ENCODE peak calls at places on chromosomes 7 and 10, in nine cellular contexts. O is transverse colon, V is gastrocnemius medialis, Y is erythroblast, J is spleen, I is tibial nerve, E is uterus, K is heart left ventricle, A is adrenal gland. F is an unnamed sample.

GRCh38 chr10:106525871-106526270 is 638.6 kb downstream of the SORCS1 start:
- DNase-seq in K (no peak), O (no peak), I (no peak), J (no peak), V (no peak), A (no peak), Y (no peak), E (no peak), F (no peak)

GRCh38 chr10:21002097-21002878 is 105.2 kb upstream of the NEBL start:
- DNase-seq in O (no peak), J (no peak), V (no peak), I (no peak), A (no peak), Y (no peak), K (no peak), E (no peak), F (no peak)

GRCh38 chr10:128078136-128078969 is 47.9 kb downstream of the MKI67 start:
- DNase-seq in E (no peak), Y (peak; percentile 18), I (no peak), A (no peak), J (peak; percentile 77), V (no peak), K (no peak), O (peak; percentile 41), F (no peak)

GRCh38 chr7:69780377-69780776 is 182.1 kb downstream of the AUTS2 start:
- DNase-seq in A (no peak), K (no peak), I (no peak), E (no peak), V (peak; percentile 30), Y (no peak), J (no peak), O (no peak), F (no peak)

GRCh38 chr10:102413806-102414561 is 4.6 kb downstream of the PSD start:
- DNase-seq in V (no peak), A (no peak), E (no peak), J (no peak), Y (no peak), I (no peak), O (no peak), K (no peak), F (no peak)

GRCh38 chr7:137695942-137696341 is 150.8 kb downstream of the DGKI start:
- DNase-seq in V (no peak), O (no peak), I (no peak), Y (no peak), A (no peak), K (no peak), J (no peak), E (no peak), F (no peak)

GRCh38 chr10:28054211-28054888 is 55.5 kb upstream of the ODAD2 start:
- DNase-seq in E (no peak), V (no peak), J (no peak), K (no peak), O (no peak), A (no peak), I (no peak), Y (no peak), F (no peak)

GRCh38 chr10:93319096-93319495 is 163.0 kb downstream of the MYOF start:
- DNase-seq in Y (no peak), E (no peak), J (no peak), K (no peak), V (no peak), A (no peak), I (no peak), O (no peak), F (no peak)

GRCh38 chr7:94183289-94183749 is 179.2 kb upstream of the BET1 start:
- DNase-seq in K (peak; percentile 24), I (no peak), E (peak; percentile 15), O (no peak), J (no peak), Y (no peak), A (peak; percentile 20), V (no peak), F (no peak)

GRCh38 chr7:192701-193536 is 548 bp downstream of the FAM20C start:
- DNase-seq in V (no peak), J (no peak), K (no peak), O (peak; percentile 35), E (no peak), A (no peak), Y (no peak), I (no peak), F (no peak)

GRCh38 chr7:192035-192649 is at the start of gene FAM20C:
- DNase-seq in A (peak; percentile 82), Y (peak; percentile 25), O (peak; percentile 83), I (peak; percentile 77), V (peak; percentile 83), J (peak; percentile 90), E (peak; percentile 77), K (peak; percentile 92), F (no peak)

GRCh38 chr7:189719-190118 is 2.7 kb upstream of the FAM20C start:
- DNase-seq in V (no peak), O (no peak), I (no peak), E (no peak), Y (no peak), A (no peak), K (no peak), J (no peak), F (no peak)

GRCh38 chr7:190196-190595 is 2.2 kb upstream of the FAM20C start:
- DNase-seq in V (no peak), A (no peak), J (no peak), I (no peak), E (no peak), Y (no peak), K (no peak), O (no peak), F (no peak)

DNA sequence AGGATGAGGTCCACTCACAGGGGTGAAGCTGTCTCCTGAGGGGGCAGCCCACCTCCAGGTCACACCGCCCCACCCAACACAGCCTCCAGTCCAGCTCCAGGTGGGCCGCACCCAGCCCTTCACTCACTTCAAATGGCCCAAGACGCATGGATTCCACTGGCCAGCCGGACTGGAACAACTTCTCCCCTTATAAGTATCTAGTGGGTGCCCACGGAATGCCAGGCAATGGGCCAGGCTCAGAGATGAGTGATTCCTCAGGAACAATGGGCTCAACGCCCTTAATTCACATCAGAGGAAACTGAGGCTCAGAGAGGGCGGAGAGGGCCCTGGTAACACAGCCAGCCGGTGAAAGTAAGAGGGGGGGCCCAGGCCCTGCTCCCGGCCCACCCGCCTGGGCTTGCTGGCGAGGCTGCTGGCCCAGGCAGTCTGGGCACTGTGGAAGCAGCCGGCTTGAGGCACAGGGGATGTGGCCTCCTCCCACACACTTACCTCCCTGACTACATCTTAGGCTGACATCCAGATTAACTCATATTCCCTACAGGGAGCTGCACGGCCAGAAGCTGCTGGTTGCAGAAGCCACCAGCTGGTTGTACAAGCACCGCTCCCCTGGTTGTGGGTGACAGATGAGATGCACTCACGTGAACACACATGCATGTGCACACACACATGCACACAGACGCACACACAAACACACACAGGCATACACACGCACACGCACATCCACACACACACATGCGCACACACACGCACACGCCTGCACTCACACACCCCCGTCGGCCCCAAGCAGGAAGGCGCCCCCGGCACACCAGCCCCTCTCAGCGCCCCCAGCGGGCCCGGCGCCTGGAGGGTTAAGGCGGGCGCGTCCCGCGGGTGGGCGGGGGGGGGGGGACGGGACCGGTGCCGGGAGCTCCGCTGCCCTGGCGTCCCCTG is 1.0 kb upstream of the FAM20C start:
- DNase-seq in V (peak; percentile 57), K (peak; percentile 79), O (no peak), E (peak; percentile 70), J (no peak), Y (no peak), I (peak; percentile 37), A (no peak), F (no peak)
- TF ChIP-seq POLR2A in V (no peak), K (no peak), O (no peak), E (peak; percentile 26), J (no peak), Y (no peak), I (no peak), A (no peak), F (no peak)

DNA sequence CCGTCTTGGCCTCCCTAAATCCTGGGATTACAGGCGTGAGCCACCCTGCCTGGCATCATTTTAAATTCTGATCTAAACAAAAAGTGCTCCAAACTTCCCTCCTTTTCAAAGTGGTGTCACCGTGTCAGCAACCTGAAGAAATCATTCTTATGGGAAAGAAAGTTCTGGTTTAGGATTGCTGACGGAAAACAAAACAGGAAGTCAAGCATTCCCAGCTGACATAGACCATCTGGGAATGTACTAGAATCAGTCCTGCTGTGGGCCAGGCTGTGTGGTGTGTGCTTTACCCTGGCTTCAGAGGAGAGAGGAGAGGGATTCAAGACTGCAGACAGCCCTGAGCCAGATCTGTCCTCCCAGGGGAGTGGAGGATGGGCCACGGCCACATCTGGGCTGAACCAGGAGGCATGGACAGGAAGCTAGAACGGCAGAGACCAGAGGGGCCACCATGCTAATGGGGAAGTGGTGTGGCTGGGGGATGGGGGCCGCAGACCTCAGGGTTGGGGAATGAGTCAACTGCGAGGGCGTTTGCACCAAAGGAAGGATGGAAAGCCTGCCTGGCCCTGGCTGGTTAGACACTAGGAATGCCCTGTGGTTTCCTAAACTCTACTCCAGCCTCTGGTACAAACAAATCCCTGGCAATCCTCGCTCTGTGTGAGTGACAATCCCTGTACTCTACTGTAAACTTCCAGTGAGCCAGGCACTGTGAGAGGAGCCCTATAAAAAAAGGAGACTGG is 16.7 kb upstream of the CLIP2 start:
- DNase-seq in K (peak; percentile 90), I (peak; percentile 39), A (peak; percentile 82), O (peak; percentile 69), V (peak; percentile 57), Y (no peak), E (peak; percentile 53), J (peak; percentile 90), F (no peak)
- TF ChIP-seq POLR2A in K (no peak), I (no peak), A (no peak), O (no peak), V (peak; percentile 23), Y (no peak), E (no peak), J (no peak), F (no peak)

GRCh38 chr10:60943372-60944158 is 420 bp downstream of the RHOBTB1 start:
- DNase-seq in I (peak; percentile 45), Y (peak; percentile 64), J (peak; percentile 90), K (peak; percentile 85), A (peak; percentile 62), V (peak; percentile 78), E (peak; percentile 78), O (peak; percentile 55), F (peak; percentile 91)
- TF ChIP-seq POLR2A in I (no peak), Y (no peak), J (no peak), K (no peak), A (peak; percentile 4), V (no peak), E (no peak), O (peak; percentile 17), F (no peak)

GRCh38 chr7:17620588-17620987 is 319.7 kb downstream of the SNX13 start:
- DNase-seq in E (no peak), O (no peak), Y (no peak), J (no peak), K (no peak), I (no peak), A (no peak), V (no peak), F (no peak)
- TF ChIP-seq POLR2A in E (no peak), O (no peak), Y (no peak), J (no peak), K (no peak), I (no peak), A (no peak), V (no peak), F (no peak)

GRCh38 chr10:132676193-132676891 is 109.6 kb downstream of the NKX6-2 start:
- DNase-seq in K (peak; percentile 15), A (no peak), O (no peak), E (no peak), I (no peak), V (peak; percentile 44), Y (no peak), J (peak; percentile 58), F (no peak)
- TF ChIP-seq POLR2A in K (no peak), A (no peak), O (no peak), E (no peak), I (no peak), V (no peak), Y (no peak), J (no peak), F (no peak)